ENCODE peak calls at places on chromosomes 5 and 9, in ten cellular contexts. U, F, Q, Z, A, M, T, O, I and P are unnamed samples.

GRCh38 chr5:59357421-59357977 is 536.0 kb downstream of the PDE4D start:
- DNase-seq in U (no peak), F (no peak), Q (no peak), Z (no peak), A (no peak), M (peak; percentile 70), T (peak; percentile 90), O (no peak), I (no peak), P (no peak)

GRCh38 chr5:123582570-123583293 is 70.8 kb downstream of the CSNK1G3 start:
- DNase-seq in U (peak; percentile 11), F (no peak), Q (no peak), Z (no peak), A (no peak), M (no peak), T (no peak), O (no peak), I (no peak), P (no peak)

GRCh38 chr9:112049834-112050516 is 125.1 kb downstream of the SUSD1 start:
- DNase-seq in U (no peak), F (no peak), Q (no peak), Z (no peak), A (no peak), M (no peak), T (no peak), O (no peak), I (no peak), P (no peak)

GRCh38 chr5:93163010-93163663 is 417.9 kb downstream of the NR2F1-AS1 start:
- DNase-seq in U (no peak), F (no peak), Q (no peak), Z (peak; percentile 86), A (peak; percentile 84), M (peak; percentile 84), T (no peak), O (no peak), I (no peak), P (no peak)

GRCh38 chr5:90338712-90339372 is 70.7 kb downstream of the CETN3 start:
- DNase-seq in U (no peak), F (no peak), Q (no peak), Z (no peak), A (no peak), M (no peak), T (no peak), O (no peak), I (no peak), P (no peak)

GRCh38 chr5:57777174-57777581 is 294.6 kb upstream of the ACTBL2 start:
- DNase-seq in U (no peak), F (no peak), Q (no peak), Z (no peak), A (no peak), M (no peak), T (no peak), O (no peak), I (no peak), P (no peak)

GRCh38 chr5:151688406-151688805 is 1.7 kb upstream of the SPARC start:
- DNase-seq in U (no peak), F (no peak), Q (no peak), Z (no peak), A (no peak), M (no peak), T (no peak), O (no peak), I (peak; percentile 27), P (no peak)

GRCh38 chr5:176810687-176811501 is 535 bp downstream of the UNC5A start:
- DNase-seq in U (no peak), F (no peak), Q (peak; percentile 26), Z (no peak), A (no peak), M (peak; percentile 9), T (no peak), O (no peak), I (no peak), P (no peak)

GRCh38 chr9:100474082-100474949 is 1.4 kb downstream of the TMEFF1 start:
- DNase-seq in U (peak; percentile 29), F (no peak), Q (peak; percentile 17), Z (no peak), A (no peak), M (no peak), T (peak; percentile 7), O (no peak), I (no peak), P (no peak)

GRCh38 chr9:98706651-98707103 is 2.1 kb downstream of the GABBR2 start:
- DNase-seq in U (no peak), F (no peak), Q (no peak), Z (no peak), A (no peak), M (peak; percentile 40), T (no peak), O (no peak), I (no peak), P (no peak)

GRCh38 chr5:172897691-172898512 is 61.3 kb upstream of the RPL26L1 start:
- DNase-seq in U (no peak), F (no peak), Q (no peak), Z (peak; percentile 96), A (peak; percentile 79), M (peak; percentile 82), T (no peak), O (no peak), I (no peak), P (no peak)